ENCODE peak calls at places on chromosomes 11 and 22, in eight cellular contexts. One of them, this sample, is unnamed.

GRCh38 chr11:65814131-65814959 is 19.4 kb upstream of the SNX32 start:
- DNase-seq in body of pancreas: peak
- DNase-seq in germinal center: no peak
- DNase-seq in activated CD4-positive, alpha-beta T cell treated with anti-CD3 and anti-CD28 coated beads for 36 hours: peak
- DNase-seq in SW480: no peak
- DNase-seq in NCI-H460: no peak
- DNase-seq in stimulated activated CD8-positive, alpha-beta memory T cell treated with anti-CD3 and anti-CD28 coated beads, Interleukin-15, amount 100 ng/mL, for 24 hours: no peak
- DNase-seq in anterior cingulate cortex: peak
- DNase-seq in this sample: no peak

GRCh38 chr11:118002541-118003019 is 16.4 kb downstream of the IL10RA start:
- DNase-seq in body of pancreas: peak
- DNase-seq in germinal center: no peak
- DNase-seq in activated CD4-positive, alpha-beta T cell treated with anti-CD3 and anti-CD28 coated beads for 36 hours: peak
- DNase-seq in SW480: no peak
- DNase-seq in NCI-H460: no peak
- DNase-seq in stimulated activated CD8-positive, alpha-beta memory T cell treated with anti-CD3 and anti-CD28 coated beads, Interleukin-15, amount 100 ng/mL, for 24 hours: no peak
- DNase-seq in anterior cingulate cortex: no peak
- DNase-seq in this sample: no peak

GRCh38 chr22:22711532-22711913 is 67.1 kb downstream of the GGTLC2 start:
- DNase-seq in body of pancreas: no peak
- DNase-seq in germinal center: no peak
- DNase-seq in activated CD4-positive, alpha-beta T cell treated with anti-CD3 and anti-CD28 coated beads for 36 hours: no peak
- DNase-seq in SW480: no peak
- DNase-seq in NCI-H460: no peak
- DNase-seq in stimulated activated CD8-positive, alpha-beta memory T cell treated with anti-CD3 and anti-CD28 coated beads, Interleukin-15, amount 100 ng/mL, for 24 hours: no peak
- DNase-seq in anterior cingulate cortex: no peak
- DNase-seq in this sample: no peak

GRCh38 chr22:48850658-48851287 is 976.9 kb downstream of the BRD1 start:
- DNase-seq in body of pancreas: no peak
- DNase-seq in germinal center: no peak
- DNase-seq in activated CD4-positive, alpha-beta T cell treated with anti-CD3 and anti-CD28 coated beads for 36 hours: no peak
- DNase-seq in SW480: no peak
- DNase-seq in NCI-H460: no peak
- DNase-seq in stimulated activated CD8-positive, alpha-beta memory T cell treated with anti-CD3 and anti-CD28 coated beads, Interleukin-15, amount 100 ng/mL, for 24 hours: no peak
- DNase-seq in anterior cingulate cortex: no peak
- DNase-seq in this sample: no peak

GRCh38 chr11:68650801-68651200 is 33.5 kb upstream of the GAL start:
- DNase-seq in body of pancreas: no peak
- DNase-seq in germinal center: no peak
- DNase-seq in activated CD4-positive, alpha-beta T cell treated with anti-CD3 and anti-CD28 coated beads for 36 hours: no peak
- DNase-seq in SW480: no peak
- DNase-seq in NCI-H460: no peak
- DNase-seq in stimulated activated CD8-positive, alpha-beta memory T cell treated with anti-CD3 and anti-CD28 coated beads, Interleukin-15, amount 100 ng/mL, for 24 hours: no peak
- DNase-seq in anterior cingulate cortex: no peak
- DNase-seq in this sample: no peak

GRCh38 chr11:126348806-126349582 is 6.5 kb upstream of the ST3GAL4 start:
- DNase-seq in body of pancreas: no peak
- DNase-seq in germinal center: no peak
- DNase-seq in activated CD4-positive, alpha-beta T cell treated with anti-CD3 and anti-CD28 coated beads for 36 hours: no peak
- DNase-seq in SW480: no peak
- DNase-seq in NCI-H460: no peak
- DNase-seq in stimulated activated CD8-positive, alpha-beta memory T cell treated with anti-CD3 and anti-CD28 coated beads, Interleukin-15, amount 100 ng/mL, for 24 hours: no peak
- DNase-seq in anterior cingulate cortex: no peak
- DNase-seq in this sample: no peak

GRCh38 chr22:33303109-33303508 is 244.9 kb upstream of the SYN3 start:
- DNase-seq in body of pancreas: no peak
- DNase-seq in germinal center: no peak
- DNase-seq in activated CD4-positive, alpha-beta T cell treated with anti-CD3 and anti-CD28 coated beads for 36 hours: no peak
- DNase-seq in SW480: no peak
- DNase-seq in NCI-H460: no peak
- DNase-seq in stimulated activated CD8-positive, alpha-beta memory T cell treated with anti-CD3 and anti-CD28 coated beads, Interleukin-15, amount 100 ng/mL, for 24 hours: no peak
- DNase-seq in anterior cingulate cortex: peak
- DNase-seq in this sample: no peak

GRCh38 chr11:71202598-71202944 is 49.8 kb downstream of the SHANK2 start:
- DNase-seq in body of pancreas: no peak
- DNase-seq in germinal center: no peak
- DNase-seq in activated CD4-positive, alpha-beta T cell treated with anti-CD3 and anti-CD28 coated beads for 36 hours: no peak
- DNase-seq in SW480: no peak
- DNase-seq in NCI-H460: no peak
- DNase-seq in stimulated activated CD8-positive, alpha-beta memory T cell treated with anti-CD3 and anti-CD28 coated beads, Interleukin-15, amount 100 ng/mL, for 24 hours: no peak
- DNase-seq in anterior cingulate cortex: no peak
- DNase-seq in this sample: no peak

GRCh38 chr22:19802881-19803735 is 42.5 kb downstream of the TBX1 start:
- DNase-seq in body of pancreas: no peak
- DNase-seq in germinal center: no peak
- DNase-seq in activated CD4-positive, alpha-beta T cell treated with anti-CD3 and anti-CD28 coated beads for 36 hours: no peak
- DNase-seq in SW480: no peak
- DNase-seq in NCI-H460: no peak
- DNase-seq in stimulated activated CD8-positive, alpha-beta memory T cell treated with anti-CD3 and anti-CD28 coated beads, Interleukin-15, amount 100 ng/mL, for 24 hours: no peak
- DNase-seq in anterior cingulate cortex: no peak
- DNase-seq in this sample: no peak

GRCh38 chr11:41113160-41113559 is 346.3 kb downstream of the LRRC4C start:
- DNase-seq in body of pancreas: no peak
- DNase-seq in germinal center: no peak
- DNase-seq in activated CD4-positive, alpha-beta T cell treated with anti-CD3 and anti-CD28 coated beads for 36 hours: no peak
- DNase-seq in SW480: no peak
- DNase-seq in NCI-H460: no peak
- DNase-seq in stimulated activated CD8-positive, alpha-beta memory T cell treated with anti-CD3 and anti-CD28 coated beads, Interleukin-15, amount 100 ng/mL, for 24 hours: no peak
- DNase-seq in anterior cingulate cortex: no peak
- DNase-seq in this sample: no peak

GRCh38 chr11:45652781-45653180 is 12.6 kb downstream of the CHST1 start:
- DNase-seq in body of pancreas: no peak
- DNase-seq in germinal center: no peak
- DNase-seq in activated CD4-positive, alpha-beta T cell treated with anti-CD3 and anti-CD28 coated beads for 36 hours: no peak
- DNase-seq in SW480: no peak
- DNase-seq in NCI-H460: no peak
- DNase-seq in stimulated activated CD8-positive, alpha-beta memory T cell treated with anti-CD3 and anti-CD28 coated beads, Interleukin-15, amount 100 ng/mL, for 24 hours: no peak
- DNase-seq in anterior cingulate cortex: no peak
- DNase-seq in this sample: peak

GRCh38 chr11:69961738-69962137 is 116.4 kb upstream of the ANO1 start:
- DNase-seq in body of pancreas: no peak
- DNase-seq in germinal center: no peak
- DNase-seq in activated CD4-positive, alpha-beta T cell treated with anti-CD3 and anti-CD28 coated beads for 36 hours: no peak
- DNase-seq in SW480: no peak
- DNase-seq in NCI-H460: no peak
- DNase-seq in stimulated activated CD8-positive, alpha-beta memory T cell treated with anti-CD3 and anti-CD28 coated beads, Interleukin-15, amount 100 ng/mL, for 24 hours: no peak
- DNase-seq in anterior cingulate cortex: no peak
- DNase-seq in this sample: no peak

GRCh38 chr11:86174101-86175046 is 70.2 kb upstream of the EED start:
- DNase-seq in body of pancreas: peak
- DNase-seq in germinal center: no peak
- DNase-seq in activated CD4-positive, alpha-beta T cell treated with anti-CD3 and anti-CD28 coated beads for 36 hours: peak
- DNase-seq in SW480: no peak
- DNase-seq in NCI-H460: no peak
- DNase-seq in stimulated activated CD8-positive, alpha-beta memory T cell treated with anti-CD3 and anti-CD28 coated beads, Interleukin-15, amount 100 ng/mL, for 24 hours: no peak
- DNase-seq in anterior cingulate cortex: peak
- DNase-seq in this sample: peak

GRCh38 chr22:21443735-21444421 is 23.3 kb upstream of the TMEM191C start:
- DNase-seq in body of pancreas: peak
- DNase-seq in germinal center: no peak
- DNase-seq in activated CD4-positive, alpha-beta T cell treated with anti-CD3 and anti-CD28 coated beads for 36 hours: no peak
- DNase-seq in SW480: no peak
- DNase-seq in NCI-H460: no peak
- DNase-seq in stimulated activated CD8-positive, alpha-beta memory T cell treated with anti-CD3 and anti-CD28 coated beads, Interleukin-15, amount 100 ng/mL, for 24 hours: no peak
- DNase-seq in anterior cingulate cortex: no peak
- DNase-seq in this sample: no peak

GRCh38 chr11:79415411-79415810 is 25.4 kb downstream of the TENM4 start:
- DNase-seq in body of pancreas: no peak
- DNase-seq in germinal center: no peak
- DNase-seq in activated CD4-positive, alpha-beta T cell treated with anti-CD3 and anti-CD28 coated beads for 36 hours: no peak
- DNase-seq in SW480: no peak
- DNase-seq in NCI-H460: no peak
- DNase-seq in stimulated activated CD8-positive, alpha-beta memory T cell treated with anti-CD3 and anti-CD28 coated beads, Interleukin-15, amount 100 ng/mL, for 24 hours: no peak
- DNase-seq in anterior cingulate cortex: no peak
- DNase-seq in this sample: no peak

GRCh38 chr11:67040147-67040546 is 16.5 kb upstream of the RHOD start:
- DNase-seq in body of pancreas: no peak
- DNase-seq in germinal center: no peak
- DNase-seq in activated CD4-positive, alpha-beta T cell treated with anti-CD3 and anti-CD28 coated beads for 36 hours: no peak
- DNase-seq in SW480: no peak
- DNase-seq in NCI-H460: no peak
- DNase-seq in stimulated activated CD8-positive, alpha-beta memory T cell treated with anti-CD3 and anti-CD28 coated beads, Interleukin-15, amount 100 ng/mL, for 24 hours: no peak
- DNase-seq in anterior cingulate cortex: no peak
- DNase-seq in this sample: no peak